ENCODE peak calls at places on chromosomes 6 and 20, in eight cellular contexts. T, D, H, G, P, R, F and Y are unnamed samples.

GRCh38 chr6:110689275-110689935 is 125.9 kb downstream of the CDK19 start:
- DNase-seq in P (no peak), D (no peak), F (no peak), H (no peak), T (no peak), R (no peak), G (no peak), Y (peak; percentile 20)

GRCh38 chr6:113860165-113860955 is 3.2 kb downstream of the MARCKS start:
- DNase-seq in F (no peak), R (peak; percentile 66), G (no peak), D (peak; percentile 59), H (peak; percentile 28), T (peak; percentile 23), P (no peak), Y (no peak)

GRCh38 chr6:142566628-142567396 is 265.0 kb downstream of the ADGRG6 start:
- DNase-seq in T (no peak), H (peak; percentile 38), G (peak; percentile 16), R (peak; percentile 71), F (peak; percentile 39), D (peak; percentile 60), P (peak; percentile 69), Y (peak; percentile 13)

GRCh38 chr20:38293490-38294333 is 10.2 kb upstream of the BPI start:
- DNase-seq in P (no peak), F (no peak), R (peak; percentile 16), D (no peak), H (no peak), T (no peak), G (no peak), Y (no peak)

GRCh38 chr6:87789198-87789899 is 87.3 kb upstream of the AKIRIN2 start:
- DNase-seq in F (no peak), P (no peak), D (peak; percentile 71), T (no peak), R (peak; percentile 77), G (no peak), H (no peak), Y (no peak)

GRCh38 chr6:125063307-125063706 is 90.3 kb upstream of the TPD52L1 start:
- DNase-seq in R (no peak), T (no peak), D (no peak), P (no peak), H (no peak), F (no peak), G (no peak), Y (no peak)

GRCh38 chr20:20491110-20491783 is 123.3 kb downstream of the INSM1 start:
- DNase-seq in R (peak; percentile 19), P (no peak), T (no peak), D (peak; percentile 42), H (no peak), G (no peak), F (no peak), Y (no peak)

GRCh38 chr6:170174124-170174770 is 116.6 kb downstream of the DLL1 start:
- DNase-seq in H (no peak), G (no peak), D (no peak), R (no peak), P (no peak), T (no peak), F (no peak), Y (no peak)